ENCODE peak calls at places on chromosomes 12 and 14, in six cellular contexts. One of them, this sample, is unnamed.

GRCh38 chr14:92760524-92760805 is 12.0 kb upstream of the LGMN start:
- DNase-seq in tibial artery: no peak
- DNase-seq in fibroblast of lung: no peak
- DNase-seq in MM.1S: no peak
- DNase-seq in dorsolateral prefrontal cortex: no peak
- DNase-seq in body of pancreas: no peak
- DNase-seq in this sample: no peak

GRCh38 chr12:24788886-24789285 is 160.0 kb downstream of the BCAT1 start:
- DNase-seq in tibial artery: no peak
- DNase-seq in fibroblast of lung: no peak
- DNase-seq in MM.1S: no peak
- DNase-seq in dorsolateral prefrontal cortex: no peak
- DNase-seq in body of pancreas: no peak
- DNase-seq in this sample: no peak

GRCh38 chr14:73576391-73576790 is 7.4 kb downstream of the ACOT2 start:
- DNase-seq in tibial artery: no peak
- DNase-seq in fibroblast of lung: no peak
- DNase-seq in MM.1S: no peak
- DNase-seq in dorsolateral prefrontal cortex: no peak
- DNase-seq in body of pancreas: no peak
- DNase-seq in this sample: no peak

GRCh38 chr14:55454264-55455151 is 14.1 kb upstream of the TBPL2 start:
- DNase-seq in tibial artery: no peak
- DNase-seq in fibroblast of lung: peak; percentile 73
- DNase-seq in MM.1S: no peak
- DNase-seq in dorsolateral prefrontal cortex: no peak
- DNase-seq in body of pancreas: peak; percentile 27
- DNase-seq in this sample: no peak

GRCh38 chr12:3496964-3497363 is 6.0 kb downstream of the PRMT8 start:
- DNase-seq in tibial artery: no peak
- DNase-seq in fibroblast of lung: no peak
- DNase-seq in MM.1S: no peak
- DNase-seq in dorsolateral prefrontal cortex: no peak
- DNase-seq in body of pancreas: peak; percentile 54
- DNase-seq in this sample: no peak

GRCh38 chr12:31715283-31715825 is 13.5 kb downstream of the AMN1 start:
- DNase-seq in tibial artery: no peak
- DNase-seq in fibroblast of lung: peak; percentile 2
- DNase-seq in MM.1S: no peak
- DNase-seq in dorsolateral prefrontal cortex: no peak
- DNase-seq in body of pancreas: no peak
- DNase-seq in this sample: no peak

GRCh38 chr14:72824051-72824450 is 69.8 kb downstream of the DPF3 start:
- DNase-seq in tibial artery: no peak
- DNase-seq in fibroblast of lung: no peak
- DNase-seq in MM.1S: no peak
- DNase-seq in dorsolateral prefrontal cortex: no peak
- DNase-seq in body of pancreas: no peak
- DNase-seq in this sample: no peak

GRCh38 chr12:13190275-13190674 is 6.3 kb upstream of the EMP1 start:
- DNase-seq in tibial artery: no peak
- DNase-seq in fibroblast of lung: no peak
- DNase-seq in MM.1S: no peak
- DNase-seq in dorsolateral prefrontal cortex: no peak
- DNase-seq in body of pancreas: no peak
- DNase-seq in this sample: no peak

GRCh38 chr12:54477259-54477658 is 3.9 kb upstream of the GTSF1 start:
- DNase-seq in tibial artery: no peak
- DNase-seq in fibroblast of lung: no peak
- DNase-seq in MM.1S: no peak
- DNase-seq in dorsolateral prefrontal cortex: no peak
- DNase-seq in body of pancreas: no peak
- DNase-seq in this sample: no peak

GRCh38 chr12:118981285-118982201 is at the start of gene SRRM4:
- DNase-seq in tibial artery: no peak
- DNase-seq in fibroblast of lung: no peak
- DNase-seq in MM.1S: no peak
- DNase-seq in dorsolateral prefrontal cortex: peak; percentile 34
- DNase-seq in body of pancreas: peak; percentile 15
- DNase-seq in this sample: no peak

GRCh38 chr12:76876696-76877229 is 2.1 kb downstream of the CSRP2 start:
- DNase-seq in tibial artery: no peak
- DNase-seq in fibroblast of lung: no peak
- DNase-seq in MM.1S: no peak
- DNase-seq in dorsolateral prefrontal cortex: no peak
- DNase-seq in body of pancreas: no peak
- DNase-seq in this sample: no peak

GRCh38 chr12:29402437-29402836 is 21.5 kb upstream of the ERGIC2 start:
- DNase-seq in tibial artery: no peak
- DNase-seq in fibroblast of lung: no peak
- DNase-seq in MM.1S: no peak
- DNase-seq in dorsolateral prefrontal cortex: no peak
- DNase-seq in body of pancreas: no peak
- DNase-seq in this sample: no peak

GRCh38 chr12:85821759-85822158 is 14.4 kb downstream of the RASSF9 start:
- DNase-seq in tibial artery: no peak
- DNase-seq in fibroblast of lung: no peak
- DNase-seq in MM.1S: no peak
- DNase-seq in dorsolateral prefrontal cortex: no peak
- DNase-seq in body of pancreas: no peak
- DNase-seq in this sample: no peak

GRCh38 chr14:99809376-99809775 is 16.2 kb downstream of the EML1 start:
- DNase-seq in tibial artery: peak; percentile 84
- DNase-seq in fibroblast of lung: peak; percentile 90
- DNase-seq in MM.1S: no peak
- DNase-seq in dorsolateral prefrontal cortex: peak; percentile 71
- DNase-seq in body of pancreas: peak; percentile 41
- DNase-seq in this sample: peak; percentile 92

GRCh38 chr14:91373591-91374245 is 43.9 kb downstream of the CCDC88C start:
- DNase-seq in tibial artery: no peak
- DNase-seq in fibroblast of lung: no peak
- DNase-seq in MM.1S: peak; percentile 80
- DNase-seq in dorsolateral prefrontal cortex: no peak
- DNase-seq in body of pancreas: no peak
- DNase-seq in this sample: no peak

GRCh38 chr12:48973992-48974673 is 2.6 kb upstream of the WNT10B start:
- DNase-seq in tibial artery: no peak
- DNase-seq in fibroblast of lung: peak; percentile 90
- DNase-seq in MM.1S: no peak
- DNase-seq in dorsolateral prefrontal cortex: no peak
- DNase-seq in body of pancreas: peak; percentile 53
- DNase-seq in this sample: peak; percentile 78

GRCh38 chr12:1195513-1195912 is 204.5 kb downstream of the ERC1 start:
- DNase-seq in tibial artery: no peak
- DNase-seq in fibroblast of lung: no peak
- DNase-seq in MM.1S: no peak
- DNase-seq in dorsolateral prefrontal cortex: no peak
- DNase-seq in body of pancreas: no peak
- DNase-seq in this sample: no peak

GRCh38 chr12:4859478-4860210 is 50.1 kb upstream of the KCNA1 start:
- DNase-seq in tibial artery: no peak
- DNase-seq in fibroblast of lung: no peak
- DNase-seq in MM.1S: no peak
- DNase-seq in dorsolateral prefrontal cortex: no peak
- DNase-seq in body of pancreas: no peak
- DNase-seq in this sample: no peak
- H3K27me3 ChIP-seq in tibial artery: peaks cover 1% of the 10 kb centered on the region
- H3K27me3 ChIP-seq in fibroblast of lung: peaks cover 11% of the 10 kb centered on the region
- H3K27me3 ChIP-seq in MM.1S: no peaks in the 10 kb centered on the region
- H3K27me3 ChIP-seq in dorsolateral prefrontal cortex: no peaks in the 10 kb centered on the region
- H3K27me3 ChIP-seq in body of pancreas: no peaks in the 10 kb centered on the region
- H3K27me3 ChIP-seq in this sample: no peaks in the 10 kb centered on the region

DNA sequence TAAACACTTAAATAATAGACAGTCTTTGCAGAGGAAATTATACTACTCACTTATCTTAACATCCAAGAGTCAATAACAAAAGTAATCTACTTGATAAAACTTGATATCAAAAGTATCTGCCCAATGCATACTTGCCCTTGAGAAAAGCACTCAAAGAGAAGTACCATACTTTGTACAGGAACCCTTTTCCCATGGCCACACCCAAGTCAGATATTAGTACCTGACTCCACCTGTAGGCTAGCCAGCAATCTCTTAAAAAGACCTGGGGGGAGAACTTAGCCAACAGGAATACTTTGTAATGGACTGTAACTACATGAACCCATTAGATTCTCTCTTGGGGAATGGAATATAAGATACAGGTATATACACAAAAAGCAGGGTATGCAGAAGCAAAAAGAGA is 99.6 kb upstream of the HECTD1 start:
- DNase-seq in tibial artery: no peak
- DNase-seq in fibroblast of lung: no peak
- DNase-seq in MM.1S: no peak
- DNase-seq in dorsolateral prefrontal cortex: no peak
- DNase-seq in body of pancreas: no peak
- DNase-seq in this sample: no peak
- TF ChIP-seq CTCF in tibial artery: no peak
- TF ChIP-seq CTCF in fibroblast of lung: no peak
- TF ChIP-seq CTCF in MM.1S: no peak
- TF ChIP-seq CTCF in dorsolateral prefrontal cortex: no peak
- TF ChIP-seq CTCF in body of pancreas: no peak
- TF ChIP-seq CTCF in this sample: no peak

DNA sequence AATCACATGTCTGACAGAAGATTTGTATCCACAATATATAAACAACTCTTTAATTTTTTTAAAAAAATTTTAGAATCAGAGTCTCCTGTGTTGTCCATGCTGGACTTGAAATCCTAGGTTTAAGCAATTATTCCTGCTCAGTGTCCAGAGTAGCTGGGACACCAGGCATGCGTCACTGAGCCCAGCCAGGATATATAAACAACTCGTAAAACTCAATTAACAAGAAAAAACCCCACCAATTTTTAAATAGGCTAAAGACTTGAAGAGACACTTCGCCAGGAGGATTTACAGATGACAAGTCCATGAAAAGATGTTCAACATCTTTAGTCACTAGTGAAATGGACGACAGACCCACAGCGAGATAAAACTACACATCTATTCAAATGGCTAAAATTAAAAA is 2.0 kb upstream of the SCN8A start:
- DNase-seq in tibial artery: no peak
- DNase-seq in fibroblast of lung: no peak
- DNase-seq in MM.1S: no peak
- DNase-seq in dorsolateral prefrontal cortex: no peak
- DNase-seq in body of pancreas: no peak
- DNase-seq in this sample: no peak
- H3K27me3 ChIP-seq in tibial artery: peaks cover 54% of the 10 kb centered on the region
- H3K27me3 ChIP-seq in fibroblast of lung: no peaks in the 10 kb centered on the region
- H3K27me3 ChIP-seq in MM.1S: peaks cover 8% of the 10 kb centered on the region
- H3K27me3 ChIP-seq in dorsolateral prefrontal cortex: no peaks in the 10 kb centered on the region
- H3K27me3 ChIP-seq in body of pancreas: peaks cover 5% of the 10 kb centered on the region
- H3K27me3 ChIP-seq in this sample: peaks cover 2% of the 10 kb centered on the region

GRCh38 chr12:7369274-7369729 is 65.4 kb downstream of the ACSM4 start:
- DNase-seq in tibial artery: no peak
- DNase-seq in fibroblast of lung: no peak
- DNase-seq in MM.1S: no peak
- DNase-seq in dorsolateral prefrontal cortex: no peak
- DNase-seq in body of pancreas: no peak
- DNase-seq in this sample: peak; percentile 27

GRCh38 chr12:7376196-7376595 is 67.8 kb downstream of the CD163L1 start:
- DNase-seq in tibial artery: no peak
- DNase-seq in fibroblast of lung: peak; percentile 12
- DNase-seq in MM.1S: no peak
- DNase-seq in dorsolateral prefrontal cortex: no peak
- DNase-seq in body of pancreas: no peak
- DNase-seq in this sample: no peak

GRCh38 chr12:7373226-7373625 is 69.4 kb downstream of the ACSM4 start:
- DNase-seq in tibial artery: no peak
- DNase-seq in fibroblast of lung: no peak
- DNase-seq in MM.1S: no peak
- DNase-seq in dorsolateral prefrontal cortex: peak; percentile 36
- DNase-seq in body of pancreas: no peak
- DNase-seq in this sample: no peak

GRCh38 chr12:7375145-7375543 is 68.8 kb downstream of the CD163L1 start:
- DNase-seq in tibial artery: no peak
- DNase-seq in fibroblast of lung: no peak
- DNase-seq in MM.1S: no peak
- DNase-seq in dorsolateral prefrontal cortex: no peak
- DNase-seq in body of pancreas: no peak
- DNase-seq in this sample: no peak

GRCh38 chr12:7374423-7375144 is 69.4 kb downstream of the CD163L1 start:
- DNase-seq in tibial artery: no peak
- DNase-seq in fibroblast of lung: peak; percentile 14
- DNase-seq in MM.1S: peak; percentile 48
- DNase-seq in dorsolateral prefrontal cortex: no peak
- DNase-seq in body of pancreas: peak; percentile 59
- DNase-seq in this sample: peak; percentile 41
- TF ChIP-seq CTCF in tibial artery: no peak
- TF ChIP-seq CTCF in fibroblast of lung: peak; percentile 45
- TF ChIP-seq CTCF in MM.1S: peak; percentile 55
- TF ChIP-seq CTCF in dorsolateral prefrontal cortex: no peak
- TF ChIP-seq CTCF in body of pancreas: peak; percentile 53
- TF ChIP-seq CTCF in this sample: no peak

This sample was measured in psoas muscle.